ENCODE peak calls at places on chromosomes 11 and 22, in six cellular contexts. C, D, Z, G, N and W are unnamed samples.

GRCh38 chr22:46149493-46149997 is 781 bp upstream of the PPARA start:
- DNase-seq in C (no peak), D (no peak), Z (no peak), G (peak), N (peak), W (no peak)

GRCh38 chr11:2778630-2779498 is 79.1 kb upstream of the KCNQ1OT1 start:
- DNase-seq in C (peak), D (peak), Z (no peak), G (peak), N (peak), W (peak)

GRCh38 chr11:3160252-3161031 is 4.7 kb downstream of the OSBPL5 start:
- DNase-seq in C (peak), D (no peak), Z (peak), G (peak), N (peak), W (peak)

GRCh38 chr11:33544593-33545373 is 155.8 kb downstream of the C11orf91 start:
- DNase-seq in C (no peak), D (no peak), Z (no peak), G (no peak), N (peak), W (no peak)

GRCh38 chr11:829946-830294 is 2.2 kb downstream of the CRACR2B start:
- DNase-seq in C (no peak), D (no peak), Z (no peak), G (no peak), N (peak), W (no peak)

GRCh38 chr22:43446881-43447280 is 35.1 kb downstream of the MPPED1 start:
- DNase-seq in C (no peak), D (peak), Z (no peak), G (no peak), N (no peak), W (no peak)

GRCh38 chr11:102220728-102221467 is 96.4 kb upstream of the BIRC3 start:
- DNase-seq in C (peak), D (no peak), Z (peak), G (no peak), N (peak), W (peak)

GRCh38 chr11:69253028-69253427 is 40.9 kb upstream of the MYEOV start:
- DNase-seq in C (peak), D (no peak), Z (peak), G (no peak), N (peak), W (peak)

GRCh38 chr11:15166204-15166603 is 51.5 kb downstream of the INSC start:
- DNase-seq in C (no peak), D (no peak), Z (peak), G (no peak), N (no peak), W (no peak)

GRCh38 chr11:121842186-121842585 is 273.8 kb downstream of the BLID start:
- DNase-seq in C (no peak), D (no peak), Z (no peak), G (no peak), N (no peak), W (no peak)

GRCh38 chr22:35586771-35587170 is 30.4 kb downstream of the MB start:
- DNase-seq in C (no peak), D (no peak), Z (no peak), G (no peak), N (no peak), W (no peak)

GRCh38 chr11:13679768-13680167 is 11.3 kb downstream of the FAR1 start:
- DNase-seq in C (no peak), D (no peak), Z (no peak), G (no peak), N (no peak), W (no peak)

GRCh38 chr11:75236062-75236461 is 4.5 kb upstream of the TPBGL start:
- DNase-seq in C (no peak), D (peak), Z (no peak), G (no peak), N (no peak), W (no peak)
- TF ChIP-seq CTCF in C (no peak), D (no peak), Z (no peak), G (no peak), N (no peak), W (no peak)

DNA sequence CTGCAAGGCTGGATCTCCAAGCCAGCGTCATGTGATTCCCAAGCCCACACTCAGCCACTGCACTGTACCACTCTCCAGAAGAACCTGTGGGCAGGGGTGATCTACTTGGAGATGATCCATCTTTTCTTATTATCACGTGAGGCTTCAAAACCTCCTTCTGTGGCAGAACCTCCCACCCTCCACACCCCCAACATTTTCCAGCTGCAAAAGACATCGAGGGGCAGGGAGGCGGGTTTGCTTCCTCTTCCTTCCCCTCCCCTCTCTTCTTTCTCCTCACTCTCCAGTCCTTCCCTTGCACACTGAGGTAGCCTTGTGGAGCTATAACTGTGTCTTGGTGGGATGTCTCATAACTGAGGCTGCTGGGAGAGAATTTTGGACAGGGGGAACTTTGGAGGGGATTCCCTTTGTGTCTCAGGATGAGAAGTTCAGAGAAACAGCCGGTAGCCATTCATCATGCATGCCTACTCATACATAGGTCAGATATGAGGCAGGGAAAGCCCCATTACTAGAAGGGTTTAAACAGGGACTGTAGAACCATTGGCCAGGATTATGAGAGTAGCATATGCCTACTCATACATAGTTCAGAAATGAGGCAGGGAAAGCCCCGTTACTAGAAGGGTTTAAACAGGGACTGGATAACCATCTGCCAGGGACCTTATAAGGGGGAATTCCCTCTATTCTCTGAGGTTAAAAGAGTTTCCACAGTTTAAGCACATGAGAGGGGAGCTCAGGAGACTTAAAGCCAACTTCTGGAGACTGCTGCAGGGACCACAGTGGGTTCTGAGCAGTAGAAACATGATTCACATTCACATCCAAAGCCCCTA is 420.7 kb upstream of the CADM1 start:
- DNase-seq in C (peak), D (no peak), Z (no peak), G (no peak), N (no peak), W (no peak)
- TF ChIP-seq CTCF in C (no peak), D (no peak), Z (no peak), G (no peak), N (no peak), W (no peak)

DNA sequence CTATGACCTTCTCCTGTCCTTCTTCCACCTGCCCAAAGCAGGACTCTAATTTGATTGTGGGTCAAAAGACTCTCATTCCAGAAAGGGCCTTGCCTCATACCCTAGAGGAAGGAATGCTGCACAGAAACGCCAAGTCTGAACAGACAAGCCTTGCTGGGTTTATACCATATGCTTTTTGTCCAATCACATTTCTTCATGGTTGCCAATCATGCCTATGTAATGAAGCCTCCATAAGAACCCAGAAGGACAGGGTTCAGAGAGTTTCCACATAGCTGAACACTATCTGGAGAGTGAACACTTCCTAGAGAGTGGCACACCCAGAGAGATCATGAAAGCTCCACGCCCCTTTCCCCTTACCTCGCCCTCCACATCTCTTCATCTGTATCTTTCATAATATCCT is 4.8 kb upstream of the SAA2 start:
- DNase-seq in C (no peak), D (no peak), Z (no peak), G (no peak), N (no peak), W (no peak)
- TF ChIP-seq CTCF in C (no peak), D (peak), Z (no peak), G (no peak), N (no peak), W (peak)

DNA sequence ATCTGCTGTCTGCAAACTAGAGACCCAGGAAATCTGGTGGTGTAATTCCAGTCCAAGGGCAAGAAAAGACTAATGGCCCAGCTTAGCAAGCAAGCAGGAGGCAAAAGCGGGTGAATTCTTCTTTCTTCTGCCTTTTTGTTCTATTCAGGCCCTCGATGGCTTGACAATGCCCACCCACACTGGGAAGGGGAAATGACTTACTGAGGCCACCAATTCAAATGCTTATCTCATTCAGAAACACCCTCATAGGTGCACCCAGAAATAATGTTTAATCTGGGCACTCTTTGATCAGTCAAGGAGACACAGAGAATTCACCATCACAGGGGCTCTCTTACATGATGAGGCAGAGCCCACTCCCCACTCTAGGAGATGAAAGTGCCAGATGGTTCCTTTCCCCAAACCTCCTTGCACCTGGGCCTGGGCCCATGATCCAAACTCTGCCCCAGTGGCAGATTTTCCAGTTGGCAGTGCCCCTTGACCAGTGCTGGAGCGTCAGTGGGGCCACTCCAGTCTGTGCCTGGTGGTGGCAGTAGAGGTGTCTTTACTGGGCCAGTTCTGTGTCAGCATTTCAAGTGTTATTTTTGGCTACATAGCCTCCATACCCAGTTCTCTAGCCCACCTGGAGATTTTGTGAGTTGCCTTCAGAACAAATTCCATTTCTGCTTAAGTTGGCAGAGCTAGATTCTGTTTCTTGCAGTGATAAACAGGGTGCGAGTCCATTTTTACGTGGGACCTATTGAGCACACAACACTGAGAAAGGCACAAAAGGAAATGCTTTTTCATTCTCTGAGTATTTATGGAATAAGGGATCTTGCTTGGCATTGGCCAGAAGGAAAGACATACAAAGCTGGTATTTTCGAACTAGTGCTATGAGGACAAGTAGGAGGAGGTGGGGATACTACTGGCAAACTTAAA is 7.5 kb downstream of the ELMOD1 start:
- DNase-seq in C (no peak), D (peak), Z (no peak), G (no peak), N (peak), W (peak)
- TF ChIP-seq CTCF in C (peak), D (peak), Z (peak), G (no peak), N (peak), W (peak)

GRCh38 chr11:130979386-130979972 is 63.2 kb upstream of the SNX19 start:
- DNase-seq in C (peak), D (no peak), Z (peak), G (no peak), N (peak), W (peak)
- TF ChIP-seq CTCF in C (peak), D (peak), Z (peak), G (no peak), N (peak), W (peak)

GRCh38 chr11:108826136-108826535 is 161.3 kb downstream of the DDX10 start:
- DNase-seq in C (no peak), D (no peak), Z (no peak), G (no peak), N (no peak), W (no peak)

GRCh38 chr11:108819957-108820356 is 155.1 kb downstream of the DDX10 start:
- DNase-seq in C (no peak), D (no peak), Z (no peak), G (no peak), N (no peak), W (no peak)

GRCh38 chr11:108824601-108825000 is 159.7 kb downstream of the DDX10 start:
- DNase-seq in C (no peak), D (no peak), Z (no peak), G (no peak), N (no peak), W (no peak)

DNA sequence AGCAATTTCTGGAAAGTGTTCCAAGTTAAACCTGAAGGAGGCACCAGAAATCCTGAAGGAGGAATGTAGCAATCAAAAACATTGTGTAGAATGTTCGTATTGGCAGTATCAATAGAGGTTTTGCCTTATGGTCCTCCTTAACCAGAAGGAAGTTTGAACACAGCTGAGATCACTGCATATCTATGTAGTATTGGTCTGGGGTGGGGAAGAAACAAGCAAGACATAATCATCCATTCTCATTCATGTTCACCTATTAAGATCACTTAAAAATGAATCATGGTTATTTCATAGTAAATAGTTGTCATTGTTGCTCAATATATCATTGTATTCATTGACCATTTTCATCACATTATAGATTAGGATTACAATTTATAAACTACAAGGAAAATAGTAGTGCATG is 160.5 kb downstream of the DDX10 start:
- DNase-seq in C (peak), D (no peak), Z (no peak), G (no peak), N (peak), W (no peak)
- TF ChIP-seq CTCF in C (no peak), D (no peak), Z (no peak), G (no peak), N (no peak), W (peak)